ENCODE peak calls at places on chromosome 7, in nine cellular contexts. One of them, this sample, is unnamed.

GRCh38 chr7:68748934-68749695 is 849.2 kb upstream of the AUTS2 start:
- DNase-seq in GM20000: no peak
- DNase-seq in right lobe of liver: no peak
- DNase-seq in transverse colon: no peak
- DNase-seq in AG10803: no peak
- DNase-seq in hepatocyte: no peak
- DNase-seq in fibroblast of pulmonary artery: no peak
- DNase-seq in right atrium auricular region: no peak
- DNase-seq in cardiac fibroblast: no peak
- DNase-seq in this sample: no peak

GRCh38 chr7:133530682-133531081 is 277.8 kb downstream of the EXOC4 start:
- DNase-seq in GM20000: no peak
- DNase-seq in right lobe of liver: no peak
- DNase-seq in transverse colon: no peak
- DNase-seq in AG10803: peak
- DNase-seq in hepatocyte: peak
- DNase-seq in fibroblast of pulmonary artery: peak
- DNase-seq in right atrium auricular region: no peak
- DNase-seq in cardiac fibroblast: peak
- DNase-seq in this sample: no peak

GRCh38 chr7:137399827-137400823 is 56.6 kb upstream of the PTN start:
- DNase-seq in GM20000: no peak
- DNase-seq in right lobe of liver: no peak
- DNase-seq in transverse colon: no peak
- DNase-seq in AG10803: peak
- DNase-seq in hepatocyte: no peak
- DNase-seq in fibroblast of pulmonary artery: no peak
- DNase-seq in right atrium auricular region: no peak
- DNase-seq in cardiac fibroblast: peak
- DNase-seq in this sample: no peak

GRCh38 chr7:30931161-30931926 is 19.7 kb downstream of the AQP1 start:
- DNase-seq in GM20000: peak
- DNase-seq in right lobe of liver: peak
- DNase-seq in transverse colon: no peak
- DNase-seq in AG10803: peak
- DNase-seq in hepatocyte: peak
- DNase-seq in fibroblast of pulmonary artery: peak
- DNase-seq in right atrium auricular region: peak
- DNase-seq in cardiac fibroblast: peak
- DNase-seq in this sample: no peak

GRCh38 chr7:78765985-78766729 is 687.3 kb downstream of the MAGI2 start:
- DNase-seq in GM20000: no peak
- DNase-seq in right lobe of liver: no peak
- DNase-seq in transverse colon: no peak
- DNase-seq in AG10803: peak
- DNase-seq in hepatocyte: no peak
- DNase-seq in fibroblast of pulmonary artery: no peak
- DNase-seq in right atrium auricular region: no peak
- DNase-seq in cardiac fibroblast: no peak
- DNase-seq in this sample: no peak

GRCh38 chr7:11343818-11344413 is 370.2 kb downstream of the PHF14 start:
- DNase-seq in GM20000: peak
- DNase-seq in right lobe of liver: no peak
- DNase-seq in transverse colon: no peak
- DNase-seq in AG10803: peak
- DNase-seq in hepatocyte: peak
- DNase-seq in fibroblast of pulmonary artery: peak
- DNase-seq in right atrium auricular region: no peak
- DNase-seq in cardiac fibroblast: peak
- DNase-seq in this sample: no peak

GRCh38 chr7:50303082-50303893 is 1.2 kb upstream of the IKZF1 start:
- DNase-seq in GM20000: no peak
- DNase-seq in right lobe of liver: no peak
- DNase-seq in transverse colon: no peak
- DNase-seq in AG10803: no peak
- DNase-seq in hepatocyte: no peak
- DNase-seq in fibroblast of pulmonary artery: no peak
- DNase-seq in right atrium auricular region: no peak
- DNase-seq in cardiac fibroblast: no peak
- DNase-seq in this sample: no peak

GRCh38 chr7:51062222-51062987 is 254.2 kb downstream of the COBL start:
- DNase-seq in GM20000: no peak
- DNase-seq in right lobe of liver: no peak
- DNase-seq in transverse colon: no peak
- DNase-seq in AG10803: no peak
- DNase-seq in hepatocyte: no peak
- DNase-seq in fibroblast of pulmonary artery: no peak
- DNase-seq in right atrium auricular region: no peak
- DNase-seq in cardiac fibroblast: no peak
- DNase-seq in this sample: no peak

GRCh38 chr7:55019329-55019690 is 493 bp downstream of the EGFR start:
- DNase-seq in GM20000: peak
- DNase-seq in right lobe of liver: peak
- DNase-seq in transverse colon: peak
- DNase-seq in AG10803: no peak
- DNase-seq in hepatocyte: peak
- DNase-seq in fibroblast of pulmonary artery: peak
- DNase-seq in right atrium auricular region: peak
- DNase-seq in cardiac fibroblast: peak
- DNase-seq in this sample: no peak

GRCh38 chr7:8260871-8261707 is 878 bp downstream of the ICA1 start:
- DNase-seq in GM20000: peak
- DNase-seq in right lobe of liver: peak
- DNase-seq in transverse colon: peak
- DNase-seq in AG10803: no peak
- DNase-seq in hepatocyte: peak
- DNase-seq in fibroblast of pulmonary artery: no peak
- DNase-seq in right atrium auricular region: peak
- DNase-seq in cardiac fibroblast: peak
- DNase-seq in this sample: peak

GRCh38 chr7:50552139-50552538 is 13.1 kb downstream of the DDC start:
- DNase-seq in GM20000: no peak
- DNase-seq in right lobe of liver: no peak
- DNase-seq in transverse colon: no peak
- DNase-seq in AG10803: no peak
- DNase-seq in hepatocyte: no peak
- DNase-seq in fibroblast of pulmonary artery: no peak
- DNase-seq in right atrium auricular region: no peak
- DNase-seq in cardiac fibroblast: no peak
- DNase-seq in this sample: no peak

GRCh38 chr7:17971392-17971791 is 31.1 kb upstream of the SNX13 start:
- DNase-seq in GM20000: no peak
- DNase-seq in right lobe of liver: no peak
- DNase-seq in transverse colon: no peak
- DNase-seq in AG10803: peak
- DNase-seq in hepatocyte: no peak
- DNase-seq in fibroblast of pulmonary artery: peak
- DNase-seq in right atrium auricular region: no peak
- DNase-seq in cardiac fibroblast: peak
- DNase-seq in this sample: no peak

GRCh38 chr7:32896948-32897347 is 5.4 kb upstream of the KBTBD2 start:
- DNase-seq in GM20000: no peak
- DNase-seq in right lobe of liver: no peak
- DNase-seq in transverse colon: no peak
- DNase-seq in AG10803: no peak
- DNase-seq in hepatocyte: no peak
- DNase-seq in fibroblast of pulmonary artery: no peak
- DNase-seq in right atrium auricular region: no peak
- DNase-seq in cardiac fibroblast: no peak
- DNase-seq in this sample: no peak

GRCh38 chr7:101126651-101127459 is at the start of gene SERPINE1:
- DNase-seq in GM20000: peak
- DNase-seq in right lobe of liver: peak
- DNase-seq in transverse colon: peak
- DNase-seq in AG10803: peak
- DNase-seq in hepatocyte: peak
- DNase-seq in fibroblast of pulmonary artery: peak
- DNase-seq in right atrium auricular region: peak
- DNase-seq in cardiac fibroblast: peak
- DNase-seq in this sample: peak

GRCh38 chr7:27145167-27145883 is 1.8 kb upstream of the HOXA5 start:
- DNase-seq in GM20000: no peak
- DNase-seq in right lobe of liver: peak
- DNase-seq in transverse colon: no peak
- DNase-seq in AG10803: no peak
- DNase-seq in hepatocyte: no peak
- DNase-seq in fibroblast of pulmonary artery: no peak
- DNase-seq in right atrium auricular region: no peak
- DNase-seq in cardiac fibroblast: no peak
- DNase-seq in this sample: no peak

GRCh38 chr7:154336295-154336694 is 284.1 kb downstream of the DPP6 start:
- DNase-seq in GM20000: no peak
- DNase-seq in right lobe of liver: no peak
- DNase-seq in transverse colon: no peak
- DNase-seq in AG10803: no peak
- DNase-seq in hepatocyte: no peak
- DNase-seq in fibroblast of pulmonary artery: no peak
- DNase-seq in right atrium auricular region: no peak
- DNase-seq in cardiac fibroblast: no peak
- DNase-seq in this sample: no peak

GRCh38 chr7:112789824-112790650 is at the start of gene TMEM168:
- DNase-seq in GM20000: peak
- DNase-seq in right lobe of liver: peak
- DNase-seq in transverse colon: peak
- DNase-seq in AG10803: peak
- DNase-seq in hepatocyte: peak
- DNase-seq in fibroblast of pulmonary artery: peak
- DNase-seq in right atrium auricular region: peak
- DNase-seq in cardiac fibroblast: peak
- DNase-seq in this sample: peak
- TF ChIP-seq CTCF in GM20000: no peak
- TF ChIP-seq CTCF in right lobe of liver: no peak
- TF ChIP-seq CTCF in transverse colon: no peak
- TF ChIP-seq CTCF in AG10803: peak
- TF ChIP-seq CTCF in hepatocyte: no peak
- TF ChIP-seq CTCF in fibroblast of pulmonary artery: no peak
- TF ChIP-seq CTCF in right atrium auricular region: no peak
- TF ChIP-seq CTCF in cardiac fibroblast: no peak
- TF ChIP-seq CTCF in this sample: no peak

GRCh38 chr7:132514430-132514829 is 61.8 kb downstream of the PLXNA4 start:
- DNase-seq in GM20000: no peak
- DNase-seq in right lobe of liver: no peak
- DNase-seq in transverse colon: no peak
- DNase-seq in AG10803: no peak
- DNase-seq in hepatocyte: no peak
- DNase-seq in fibroblast of pulmonary artery: no peak
- DNase-seq in right atrium auricular region: no peak
- DNase-seq in cardiac fibroblast: no peak
- DNase-seq in this sample: no peak
- TF ChIP-seq CTCF in GM20000: no peak
- TF ChIP-seq CTCF in right lobe of liver: no peak
- TF ChIP-seq CTCF in transverse colon: no peak
- TF ChIP-seq CTCF in AG10803: no peak
- TF ChIP-seq CTCF in hepatocyte: no peak
- TF ChIP-seq CTCF in fibroblast of pulmonary artery: no peak
- TF ChIP-seq CTCF in right atrium auricular region: no peak
- TF ChIP-seq CTCF in cardiac fibroblast: no peak
- TF ChIP-seq CTCF in this sample: no peak

GRCh38 chr7:42645906-42646305 is 266.0 kb downstream of the C7orf25 start:
- DNase-seq in GM20000: no peak
- DNase-seq in right lobe of liver: no peak
- DNase-seq in transverse colon: no peak
- DNase-seq in AG10803: peak
- DNase-seq in hepatocyte: peak
- DNase-seq in fibroblast of pulmonary artery: peak
- DNase-seq in right atrium auricular region: no peak
- DNase-seq in cardiac fibroblast: peak
- DNase-seq in this sample: no peak

GRCh38 chr7:42642699-42643098 is 269.2 kb downstream of the C7orf25 start:
- DNase-seq in GM20000: no peak
- DNase-seq in right lobe of liver: no peak
- DNase-seq in transverse colon: no peak
- DNase-seq in AG10803: no peak
- DNase-seq in hepatocyte: no peak
- DNase-seq in fibroblast of pulmonary artery: no peak
- DNase-seq in right atrium auricular region: no peak
- DNase-seq in cardiac fibroblast: no peak
- DNase-seq in this sample: no peak

GRCh38 chr7:42639930-42640329 is 271.9 kb downstream of the C7orf25 start:
- DNase-seq in GM20000: no peak
- DNase-seq in right lobe of liver: no peak
- DNase-seq in transverse colon: no peak
- DNase-seq in AG10803: peak
- DNase-seq in hepatocyte: no peak
- DNase-seq in fibroblast of pulmonary artery: no peak
- DNase-seq in right atrium auricular region: no peak
- DNase-seq in cardiac fibroblast: no peak
- DNase-seq in this sample: no peak
- TF ChIP-seq CTCF in GM20000: no peak
- TF ChIP-seq CTCF in right lobe of liver: no peak
- TF ChIP-seq CTCF in transverse colon: no peak
- TF ChIP-seq CTCF in AG10803: peak
- TF ChIP-seq CTCF in hepatocyte: peak
- TF ChIP-seq CTCF in fibroblast of pulmonary artery: no peak
- TF ChIP-seq CTCF in right atrium auricular region: no peak
- TF ChIP-seq CTCF in cardiac fibroblast: no peak
- TF ChIP-seq CTCF in this sample: no peak

GRCh38 chr7:2169923-2170575 is 62.7 kb downstream of the MAD1L1 start:
- DNase-seq in GM20000: no peak
- DNase-seq in right lobe of liver: no peak
- DNase-seq in transverse colon: no peak
- DNase-seq in AG10803: no peak
- DNase-seq in hepatocyte: no peak
- DNase-seq in fibroblast of pulmonary artery: no peak
- DNase-seq in right atrium auricular region: peak
- DNase-seq in cardiac fibroblast: no peak
- DNase-seq in this sample: no peak

GRCh38 chr7:2172311-2173183 is 60.2 kb downstream of the MAD1L1 start:
- DNase-seq in GM20000: no peak
- DNase-seq in right lobe of liver: no peak
- DNase-seq in transverse colon: peak
- DNase-seq in AG10803: peak
- DNase-seq in hepatocyte: peak
- DNase-seq in fibroblast of pulmonary artery: peak
- DNase-seq in right atrium auricular region: peak
- DNase-seq in cardiac fibroblast: peak
- DNase-seq in this sample: no peak

GRCh38 chr7:2171855-2172254 is 60.9 kb downstream of the MAD1L1 start:
- DNase-seq in GM20000: peak
- DNase-seq in right lobe of liver: no peak
- DNase-seq in transverse colon: no peak
- DNase-seq in AG10803: no peak
- DNase-seq in hepatocyte: no peak
- DNase-seq in fibroblast of pulmonary artery: no peak
- DNase-seq in right atrium auricular region: no peak
- DNase-seq in cardiac fibroblast: no peak
- DNase-seq in this sample: no peak

GRCh38 chr7:2168612-2169312 is 64.0 kb downstream of the MAD1L1 start:
- DNase-seq in GM20000: no peak
- DNase-seq in right lobe of liver: no peak
- DNase-seq in transverse colon: no peak
- DNase-seq in AG10803: no peak
- DNase-seq in hepatocyte: no peak
- DNase-seq in fibroblast of pulmonary artery: no peak
- DNase-seq in right atrium auricular region: no peak
- DNase-seq in cardiac fibroblast: no peak
- DNase-seq in this sample: no peak

GRCh38 chr7:2170576-2171521 is 61.9 kb downstream of the MAD1L1 start:
- DNase-seq in GM20000: peak
- DNase-seq in right lobe of liver: no peak
- DNase-seq in transverse colon: no peak
- DNase-seq in AG10803: no peak
- DNase-seq in hepatocyte: no peak
- DNase-seq in fibroblast of pulmonary artery: no peak
- DNase-seq in right atrium auricular region: peak
- DNase-seq in cardiac fibroblast: no peak
- DNase-seq in this sample: no peak
- TF ChIP-seq CTCF in GM20000: no peak
- TF ChIP-seq CTCF in right lobe of liver: no peak
- TF ChIP-seq CTCF in transverse colon: no peak
- TF ChIP-seq CTCF in AG10803: no peak
- TF ChIP-seq CTCF in hepatocyte: no peak
- TF ChIP-seq CTCF in fibroblast of pulmonary artery: no peak
- TF ChIP-seq CTCF in right atrium auricular region: no peak
- TF ChIP-seq CTCF in cardiac fibroblast: no peak
- TF ChIP-seq CTCF in this sample: no peak

This sample was measured in activated CD8-positive, alpha-beta T cell treated with anti-CD3 and anti-CD28 coated beads for 36 hours.